ENCODE peak calls at places on chromosomes 2 and 18, in ten cellular contexts. M is T-helper 9 cell; F is RKO; R is lung; U is left cardiac atrium; K is AG10803; L is stimulated activated CD8-positive, alpha-beta memory T cell treated with anti-CD3 and anti-CD28 coated beads, Interleukin-7, amount 100 ng/mL, for 1 hour; Y is stimulated activated CD4-positive, alpha-beta T cell treated with anti-CD3 and anti-CD28 coated beads, Interleukin-2, amount 100 ng/mL, for 48 hours; V is retina; C is CD8-positive, alpha-beta memory T cell. J is an unnamed sample.

GRCh38 chr2:241739651-241740050 is 5.2 kb downstream of the D2HGDH start:
- DNase-seq in V (no peak), L (no peak), R (no peak), M (no peak), F (peak), C (no peak), Y (peak), K (peak), U (no peak), J (no peak)

GRCh38 chr18:79107886-79108285 is 38.7 kb downstream of the ATP9B start:
- DNase-seq in K (no peak), L (no peak), V (no peak), F (no peak), U (no peak), Y (no peak), M (no peak), C (no peak), R (no peak), J (no peak)

GRCh38 chr2:54456526-54457325 is 599 bp downstream of the SPTBN1 start:
- DNase-seq in K (peak), F (peak), U (peak), L (no peak), Y (no peak), M (no peak), V (peak), C (no peak), R (no peak), J (no peak)

GRCh38 chr2:186183406-186183805 is 302.7 kb upstream of the ZC3H15 start:
- DNase-seq in Y (no peak), U (no peak), R (no peak), K (no peak), F (no peak), L (no peak), V (no peak), C (no peak), M (no peak), J (no peak)

GRCh38 chr2:74944987-74945782 is 13.3 kb upstream of the POLE4 start:
- DNase-seq in C (no peak), M (no peak), L (no peak), U (no peak), V (no peak), K (peak), Y (no peak), F (no peak), R (no peak), J (no peak)

GRCh38 chr2:132953771-132954170 is 283.8 kb upstream of the LYPD1 start:
- DNase-seq in F (no peak), R (no peak), K (no peak), Y (no peak), V (no peak), L (no peak), U (no peak), C (no peak), M (no peak), J (no peak)

GRCh38 chr18:26911840-26912239 is 46.3 kb upstream of the AQP4 start:
- DNase-seq in R (peak), C (no peak), M (no peak), K (no peak), F (no peak), Y (no peak), V (no peak), L (no peak), U (no peak), J (no peak)

GRCh38 chr2:1925928-1926327 is 181.6 kb upstream of the PXDN start:
- DNase-seq in L (no peak), F (no peak), K (no peak), U (no peak), R (no peak), M (no peak), Y (no peak), C (no peak), V (no peak), J (no peak)

GRCh38 chr18:33627114-33627513 is 49.1 kb downstream of the ASXL3 start:
- DNase-seq in R (no peak), C (no peak), F (no peak), Y (no peak), U (no peak), K (no peak), L (no peak), V (no peak), M (no peak), J (no peak)

GRCh38 chr18:4844320-4844719 is 352.7 kb downstream of the AKAIN1 start:
- DNase-seq in R (no peak), K (no peak), U (no peak), M (no peak), C (no peak), Y (no peak), L (no peak), V (no peak), F (no peak), J (no peak)

GRCh38 chr2:193988784-193989183 is 1668.2 kb upstream of the SLC39A10 start:
- DNase-seq in V (no peak), Y (no peak), L (no peak), F (no peak), C (no peak), R (no peak), U (no peak), K (no peak), M (no peak), J (no peak)

GRCh38 chr18:49162226-49162848 is 211.6 kb upstream of the SMAD7 start:
- DNase-seq in M (no peak), U (no peak), V (no peak), F (no peak), L (no peak), C (no peak), K (no peak), Y (no peak), R (no peak), J (no peak)

GRCh38 chr2:121910139-121910538 is 154.7 kb downstream of the TSN start:
- DNase-seq in Y (no peak), L (no peak), M (no peak), R (no peak), V (no peak), C (no peak), K (peak), F (no peak), U (no peak), J (no peak)

GRCh38 chr2:46561731-46562450 is 82.5 kb downstream of the TMEM247 start:
- DNase-seq in U (peak), L (no peak), F (no peak), V (no peak), C (no peak), K (no peak), M (no peak), R (no peak), Y (no peak), J (no peak)

GRCh38 chr2:149200109-149200520 is 130.3 kb upstream of the LYPD6 start:
- DNase-seq in F (no peak), R (no peak), C (no peak), Y (no peak), V (no peak), L (no peak), U (no peak), M (no peak), K (peak), J (no peak)

GRCh38 chr2:58204195-58204959 is 36.7 kb downstream of the FANCL start:
- DNase-seq in Y (no peak), C (no peak), U (no peak), K (no peak), L (no peak), F (no peak), V (no peak), M (no peak), R (no peak), J (no peak)

GRCh38 chr2:134399096-134399495 is 145.2 kb downstream of the MGAT5 start:
- DNase-seq in V (no peak), M (no peak), C (no peak), K (peak), L (no peak), Y (no peak), U (no peak), R (no peak), F (no peak), J (no peak)

GRCh38 chr2:17518212-17519154 is at the start of gene RAD51AP2:
- DNase-seq in U (peak), L (no peak), M (no peak), F (peak), V (peak), K (peak), C (no peak), R (peak), Y (no peak), J (no peak)

GRCh38 chr2:153871231-153872221 is at the start of gene GALNT13:
- DNase-seq in L (no peak), U (peak), M (no peak), Y (no peak), V (peak), K (peak), F (no peak), R (peak), C (no peak), J (no peak)

GRCh38 chr2:19933351-19933981 is 31.7 kb upstream of the TTC32 start:
- DNase-seq in Y (no peak), K (peak), C (no peak), V (no peak), L (no peak), M (no peak), R (no peak), F (no peak), U (no peak), J (no peak)

GRCh38 chr2:127034056-127034455 is 72.9 kb downstream of the BIN1 start:
- DNase-seq in R (no peak), F (no peak), L (no peak), M (no peak), V (no peak), Y (no peak), U (no peak), K (no peak), C (no peak), J (no peak)

GRCh38 chr18:25075793-25076192 is 276.2 kb downstream of the ZNF521 start:
- DNase-seq in F (no peak), Y (no peak), U (no peak), R (no peak), L (no peak), K (peak), V (no peak), M (no peak), C (no peak), J (no peak)

GRCh38 chr2:71943238-71944182 is 204.2 kb downstream of the CYP26B1 start:
- DNase-seq in K (peak), C (no peak), Y (no peak), V (no peak), F (no peak), M (no peak), R (peak), U (peak), L (no peak), J (no peak)

GRCh38 chr2:103121106-103121505 is 359.3 kb downstream of the TMEM182 start:
- DNase-seq in L (no peak), V (no peak), R (no peak), F (no peak), C (no peak), Y (no peak), U (no peak), M (no peak), K (no peak), J (no peak)

GRCh38 chr2:179233626-179234430 is 30.8 kb downstream of the SESTD1 start:
- DNase-seq in L (no peak), F (no peak), M (no peak), K (no peak), V (no peak), R (no peak), U (no peak), C (no peak), Y (no peak), J (no peak)